ENCODE peak calls at places on chromosomes 3 and 15, in seven cellular contexts. One of them, this sample, is unnamed.
A peak's percentile ranks its signal among the peaks of the same experiment; 100 is the strongest.

GRCh38 chr15:40379853-40380252 is 2.7 kb upstream of the KNSTRN start:
- DNase-seq in A549: peak; percentile 77
- DNase-seq in H1: no peak
- DNase-seq in GM12878: no peak
- DNase-seq in HepG2: peak; percentile 41
- DNase-seq in K562: no peak
- DNase-seq in WTC11: no peak
- DNase-seq in this sample: no peak

GRCh38 chr3:133996251-133996661 is 33.5 kb downstream of the SLCO2A1 start:
- DNase-seq in GM12878: no peak
- DNase-seq in HepG2: no peak
- DNase-seq in A549: no peak
- DNase-seq in H1: no peak
- DNase-seq in K562: no peak
- DNase-seq in WTC11: no peak
- DNase-seq in this sample: no peak

GRCh38 chr15:35626531-35626930 is 80.6 kb upstream of the DPH6 start:
- DNase-seq in A549: no peak
- DNase-seq in H1: no peak
- DNase-seq in K562: no peak
- DNase-seq in WTC11: no peak
- DNase-seq in GM12878: no peak
- DNase-seq in HepG2: no peak
- DNase-seq in this sample: peak; percentile 1

GRCh38 chr3:89622063-89622700 is 514.8 kb downstream of the EPHA3 start:
- DNase-seq in K562: no peak
- DNase-seq in H1: no peak
- DNase-seq in HepG2: no peak
- DNase-seq in WTC11: no peak
- DNase-seq in A549: no peak
- DNase-seq in GM12878: no peak
- DNase-seq in this sample: no peak

GRCh38 chr3:193829781-193830180 is 236.8 kb downstream of the OPA1 start:
- DNase-seq in WTC11: no peak
- DNase-seq in H1: no peak
- DNase-seq in GM12878: no peak
- DNase-seq in K562: no peak
- DNase-seq in HepG2: no peak
- DNase-seq in A549: no peak
- DNase-seq in this sample: no peak

GRCh38 chr15:57376695-57377477 is 581 bp downstream of the CGNL1 start:
- DNase-seq in A549: peak; percentile 22
- DNase-seq in HepG2: peak; percentile 66
- DNase-seq in GM12878: no peak
- DNase-seq in K562: peak; percentile 18
- DNase-seq in WTC11: peak; percentile 58
- DNase-seq in H1: no peak
- DNase-seq in this sample: no peak

GRCh38 chr3:127787071-127787490 is 35.2 kb downstream of the MGLL start:
- DNase-seq in A549: no peak
- DNase-seq in GM12878: no peak
- DNase-seq in K562: no peak
- DNase-seq in WTC11: no peak
- DNase-seq in H1: no peak
- DNase-seq in HepG2: no peak
- DNase-seq in this sample: peak; percentile 46

GRCh38 chr3:53780806-53781205 is 65.4 kb downstream of the CHDH start:
- DNase-seq in H1: no peak
- DNase-seq in WTC11: no peak
- DNase-seq in K562: no peak
- DNase-seq in A549: no peak
- DNase-seq in GM12878: no peak
- DNase-seq in HepG2: no peak
- DNase-seq in this sample: no peak

GRCh38 chr15:31216210-31216911 is 110.3 kb upstream of the KLF13 start:
- DNase-seq in H1: peak; percentile 67
- DNase-seq in GM12878: no peak
- DNase-seq in HepG2: peak; percentile 83
- DNase-seq in A549: peak; percentile 94
- DNase-seq in WTC11: peak; percentile 68
- DNase-seq in K562: peak; percentile 43
- DNase-seq in this sample: peak; percentile 88

GRCh38 chr3:10017636-10018292 is 8.5 kb upstream of the FANCD2 start:
- DNase-seq in K562: no peak
- DNase-seq in GM12878: no peak
- DNase-seq in H1: no peak
- DNase-seq in WTC11: no peak
- DNase-seq in A549: no peak
- DNase-seq in HepG2: no peak
- DNase-seq in this sample: no peak

GRCh38 chr3:139557041-139557440 is 17.5 kb upstream of the RBP1 start:
- DNase-seq in HepG2: no peak
- DNase-seq in WTC11: no peak
- DNase-seq in GM12878: no peak
- DNase-seq in H1: no peak
- DNase-seq in A549: no peak
- DNase-seq in K562: no peak
- DNase-seq in this sample: no peak

GRCh38 chr15:70788114-70789049 is 25.0 kb upstream of the UACA start:
- DNase-seq in GM12878: no peak
- DNase-seq in K562: no peak
- DNase-seq in HepG2: peak; percentile 91
- DNase-seq in H1: no peak
- DNase-seq in A549: peak; percentile 94
- DNase-seq in WTC11: no peak
- DNase-seq in this sample: no peak
- TF ChIP-seq MAX in GM12878: no peak
- TF ChIP-seq MAX in K562: no peak
- TF ChIP-seq MAX in HepG2: no peak
- TF ChIP-seq MAX in H1: no peak
- TF ChIP-seq MAX in A549: peak; percentile 76
- TF ChIP-seq MAX in WTC11: no peak
- TF ChIP-seq MAX in this sample: no peak

DNA sequence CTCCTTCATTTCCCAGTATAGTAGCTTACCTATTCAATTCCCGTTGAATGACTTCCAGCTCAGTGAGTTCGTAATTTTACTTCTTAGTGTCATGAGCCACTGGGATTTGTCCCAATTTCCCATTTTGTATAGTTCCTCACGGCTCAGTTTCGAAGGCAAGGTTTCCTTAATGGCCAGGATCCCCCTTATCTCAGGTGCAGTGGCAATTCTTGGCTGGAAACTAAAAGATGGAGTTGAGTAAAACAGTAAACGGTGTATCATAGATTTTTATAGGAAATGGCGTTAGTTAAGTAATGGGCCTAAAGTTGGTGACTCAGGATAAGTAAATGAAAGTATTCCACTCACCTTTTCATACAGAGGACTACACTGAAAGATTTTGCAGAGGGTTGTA is 522 bp upstream of the LMLN start:
- DNase-seq in GM12878: no peak
- DNase-seq in HepG2: no peak
- DNase-seq in H1: no peak
- DNase-seq in A549: no peak
- DNase-seq in K562: no peak
- DNase-seq in WTC11: no peak
- DNase-seq in this sample: no peak
- TF ChIP-seq USF2 in GM12878: no peak
- TF ChIP-seq USF2 in HepG2: no peak
- TF ChIP-seq USF2 in H1: no peak
- TF ChIP-seq USF2 in A549: no peak
- TF ChIP-seq USF2 in K562: no peak
- TF ChIP-seq USF2 in WTC11: no peak
- TF ChIP-seq USF2 in this sample: no peak

GRCh38 chr3:149480326-149481017 is 6.0 kb downstream of the TM4SF4 start:
- DNase-seq in WTC11: peak; percentile 91
- DNase-seq in A549: peak; percentile 95
- DNase-seq in GM12878: peak; percentile 52
- DNase-seq in HepG2: peak; percentile 85
- DNase-seq in K562: peak; percentile 67
- DNase-seq in H1: peak; percentile 90
- DNase-seq in this sample: peak; percentile 77
- TF ChIP-seq CTCF in WTC11: peak; percentile 66
- TF ChIP-seq CTCF in A549: peak; percentile 94
- TF ChIP-seq CTCF in GM12878: peak; percentile 93
- TF ChIP-seq CTCF in HepG2: peak; percentile 95
- TF ChIP-seq CTCF in K562: peak; percentile 82
- TF ChIP-seq CTCF in H1: peak; percentile 92
- TF ChIP-seq CTCF in this sample: peak; percentile 93

DNA sequence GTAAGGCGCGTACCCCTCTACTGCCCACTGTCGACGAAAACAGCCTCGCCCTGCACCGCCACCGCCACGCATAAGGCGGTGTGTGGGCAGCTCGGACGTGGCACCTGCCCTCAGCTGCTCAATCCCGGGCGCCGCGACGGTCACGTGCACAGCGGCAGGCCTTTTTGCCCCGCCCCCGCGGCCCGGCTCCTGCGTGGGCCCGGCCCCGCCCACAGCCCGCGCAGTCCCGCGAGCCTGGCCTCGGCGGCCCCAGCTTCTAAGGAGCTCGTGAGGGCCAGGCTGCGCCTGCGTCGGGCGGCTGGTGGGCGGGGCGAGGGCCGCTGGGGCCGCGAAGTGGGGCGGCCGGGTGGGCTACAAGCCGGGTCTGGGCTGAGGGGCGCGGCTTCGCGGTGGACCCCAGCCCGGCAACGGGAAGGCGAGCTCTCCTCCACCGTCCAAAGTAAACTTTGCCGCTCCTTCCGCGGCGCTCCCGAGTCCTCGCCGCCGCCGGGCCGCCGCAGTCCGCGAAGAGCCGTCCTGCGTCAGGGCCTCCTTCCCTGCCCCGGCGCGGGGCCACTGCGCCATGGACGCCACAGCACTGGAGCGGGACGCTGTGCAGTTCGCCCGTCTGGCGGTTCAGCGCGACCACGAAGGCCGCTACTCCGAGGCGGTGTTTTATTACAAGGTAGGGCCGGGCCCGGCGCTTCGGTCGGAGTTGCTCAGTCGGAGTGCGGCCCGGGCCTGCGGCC is at the start of gene CAPN7:
- DNase-seq in GM12878: peak; percentile 67
- DNase-seq in A549: peak; percentile 93
- DNase-seq in WTC11: peak; percentile 80
- DNase-seq in K562: peak; percentile 98
- DNase-seq in H1: peak; percentile 86
- DNase-seq in HepG2: peak; percentile 85
- DNase-seq in this sample: peak; percentile 98
- TF ChIP-seq MAX in GM12878: peak; percentile 86
- TF ChIP-seq MAX in A549: peak; percentile 91
- TF ChIP-seq MAX in WTC11: peak; percentile 56
- TF ChIP-seq MAX in K562: peak; percentile 91
- TF ChIP-seq MAX in H1: peak; percentile 74
- TF ChIP-seq MAX in HepG2: peak; percentile 94
- TF ChIP-seq MAX in this sample: peak; percentile 85

GRCh38 chr3:196558476-196558875 is 9.9 kb downstream of the WDR53 start:
- DNase-seq in HepG2: no peak
- DNase-seq in WTC11: no peak
- DNase-seq in H1: no peak
- DNase-seq in A549: no peak
- DNase-seq in K562: no peak
- DNase-seq in GM12878: no peak
- DNase-seq in this sample: no peak

GRCh38 chr3:196554205-196554604 is 14.1 kb downstream of the WDR53 start:
- DNase-seq in K562: no peak
- DNase-seq in H1: no peak
- DNase-seq in HepG2: no peak
- DNase-seq in WTC11: no peak
- DNase-seq in GM12878: no peak
- DNase-seq in A549: no peak
- DNase-seq in this sample: no peak

GRCh38 chr3:196559826-196560225 is 8.5 kb downstream of the WDR53 start:
- DNase-seq in H1: no peak
- DNase-seq in WTC11: no peak
- DNase-seq in GM12878: no peak
- DNase-seq in K562: no peak
- DNase-seq in HepG2: no peak
- DNase-seq in A549: no peak
- DNase-seq in this sample: no peak

GRCh38 chr3:196555295-196555694 is 13.1 kb downstream of the WDR53 start:
- DNase-seq in K562: no peak
- DNase-seq in A549: no peak
- DNase-seq in WTC11: no peak
- DNase-seq in HepG2: no peak
- DNase-seq in H1: no peak
- DNase-seq in GM12878: no peak
- DNase-seq in this sample: no peak

GRCh38 chr3:196557236-196557635 is 11.1 kb downstream of the WDR53 start:
- DNase-seq in H1: no peak
- DNase-seq in HepG2: no peak
- DNase-seq in K562: no peak
- DNase-seq in GM12878: no peak
- DNase-seq in WTC11: no peak
- DNase-seq in A549: no peak
- DNase-seq in this sample: no peak
- TF ChIP-seq USF2 in H1: no peak
- TF ChIP-seq USF2 in HepG2: no peak
- TF ChIP-seq USF2 in K562: no peak
- TF ChIP-seq USF2 in GM12878: no peak
- TF ChIP-seq USF2 in WTC11: no peak
- TF ChIP-seq USF2 in A549: no peak
- TF ChIP-seq USF2 in this sample: no peak

GRCh38 chr15:79105141-79105540 is 14.6 kb upstream of the RASGRF1 start:
- DNase-seq in GM12878: no peak
- DNase-seq in A549: no peak
- DNase-seq in HepG2: no peak
- DNase-seq in WTC11: no peak
- DNase-seq in K562: no peak
- DNase-seq in H1: peak; percentile 13
- DNase-seq in this sample: no peak

GRCh38 chr15:79101866-79102581 is 11.4 kb upstream of the RASGRF1 start:
- DNase-seq in WTC11: no peak
- DNase-seq in HepG2: no peak
- DNase-seq in K562: no peak
- DNase-seq in H1: peak; percentile 11
- DNase-seq in GM12878: no peak
- DNase-seq in A549: no peak
- DNase-seq in this sample: no peak

GRCh38 chr15:79099692-79100091 is 9.1 kb upstream of the RASGRF1 start:
- DNase-seq in H1: no peak
- DNase-seq in A549: no peak
- DNase-seq in GM12878: no peak
- DNase-seq in HepG2: no peak
- DNase-seq in K562: no peak
- DNase-seq in WTC11: no peak
- DNase-seq in this sample: no peak

DNA sequence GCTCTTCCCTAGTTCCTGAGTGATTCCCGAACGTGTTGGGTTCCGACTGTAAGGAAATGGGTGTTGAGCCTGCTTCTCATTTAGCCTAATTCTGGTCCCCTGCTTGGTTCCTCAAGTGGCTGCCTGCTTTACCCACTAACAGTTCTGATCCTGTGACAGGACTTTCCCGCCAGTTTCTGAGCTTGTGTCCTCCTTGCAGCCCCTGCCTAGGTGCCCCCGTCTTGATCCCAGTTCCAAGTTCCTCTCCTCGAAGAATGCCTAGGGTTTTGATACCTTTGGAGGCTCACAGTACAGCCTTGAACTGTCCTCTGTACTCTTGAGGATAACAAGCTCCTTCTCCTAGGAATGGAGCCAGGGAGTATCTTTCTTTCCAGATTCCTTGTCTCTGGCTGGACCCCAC is 12.0 kb upstream of the RASGRF1 start:
- DNase-seq in K562: no peak
- DNase-seq in GM12878: no peak
- DNase-seq in WTC11: no peak
- DNase-seq in A549: no peak
- DNase-seq in HepG2: no peak
- DNase-seq in H1: peak; percentile 22
- DNase-seq in this sample: no peak
- TF ChIP-seq CTCF in K562: no peak
- TF ChIP-seq CTCF in GM12878: no peak
- TF ChIP-seq CTCF in WTC11: no peak
- TF ChIP-seq CTCF in A549: no peak
- TF ChIP-seq CTCF in HepG2: no peak
- TF ChIP-seq CTCF in H1: no peak
- TF ChIP-seq CTCF in this sample: no peak

This sample was measured in SK-N-SH.